ENCODE peak calls at places on chromosomes 3 and 15, in five cellular contexts. M, D, E, S and C are unnamed samples.

GRCh38 chr15:94119923-94120775 is 111.2 kb upstream of the MCTP2 start:
- DNase-seq in M (peak; percentile 73), D (peak; percentile 58), E (no peak), S (peak; percentile 76), C (peak; percentile 71)

GRCh38 chr3:34016925-34017592 is 218.6 kb downstream of the PDCD6IP start:
- DNase-seq in M (peak; percentile 69), D (peak; percentile 30), E (no peak), S (no peak), C (no peak)

GRCh38 chr3:107933450-107933849 is 157.4 kb downstream of the CD47 start:
- DNase-seq in M (no peak), D (no peak), E (no peak), S (no peak), C (no peak)

GRCh38 chr15:99437315-99438221 is 128.2 kb upstream of the MEF2A start:
- DNase-seq in M (no peak), D (no peak), E (peak; percentile 71), S (peak; percentile 38), C (peak; percentile 61)

GRCh38 chr3:21751891-21752290 is 881 bp upstream of the ZNF385D start:
- DNase-seq in M (no peak), D (no peak), E (no peak), S (no peak), C (no peak)

GRCh38 chr3:114212646-114213045 is 24.7 kb downstream of the ZNF80 start:
- DNase-seq in M (no peak), D (no peak), E (no peak), S (no peak), C (no peak)

GRCh38 chr3:72630614-72631344 is 217.5 kb downstream of the SHQ1 start:
- DNase-seq in M (no peak), D (no peak), E (no peak), S (no peak), C (no peak)

GRCh38 chr3:57586778-57587177 is 10.4 kb downstream of the ARF4 start:
- DNase-seq in M (no peak), D (no peak), E (no peak), S (no peak), C (no peak)

GRCh38 chr15:28955160-28955502 is 69.4 kb downstream of the APBA2 start:
- DNase-seq in M (no peak), D (no peak), E (no peak), S (peak; percentile 48), C (no peak)

GRCh38 chr15:71201471-71201870 is 86.2 kb downstream of the THSD4 start:
- DNase-seq in M (no peak), D (no peak), E (no peak), S (no peak), C (no peak)

GRCh38 chr3:127263586-127264231 is 24.1 kb downstream of the PRR20G start:
- DNase-seq in M (no peak), D (no peak), E (no peak), S (no peak), C (peak; percentile 43)

GRCh38 chr15:45458746-45459403 is 63.7 kb downstream of the SLC30A4 start:
- DNase-seq in M (peak; percentile 82), D (peak; percentile 83), E (no peak), S (peak; percentile 93), C (peak; percentile 83)

GRCh38 chr3:21846976-21847375 is 96.0 kb upstream of the ZNF385D start:
- DNase-seq in M (no peak), D (no peak), E (no peak), S (no peak), C (no peak)

GRCh38 chr15:59437777-59438574 is at the start of gene FAM81A:
- DNase-seq in M (peak; percentile 56), D (peak; percentile 20), E (peak; percentile 91), S (peak; percentile 81), C (peak; percentile 72)

GRCh38 chr3:119613872-119614271 is 16.2 kb downstream of the PLA1A start:
- DNase-seq in M (no peak), D (no peak), E (no peak), S (no peak), C (no peak)

GRCh38 chr3:123652346-123652984 is 67.6 kb upstream of the HACD2 start:
- DNase-seq in M (peak; percentile 20), D (no peak), E (peak; percentile 88), S (peak; percentile 85), C (peak; percentile 83)

GRCh38 chr3:146335386-146335785 is 84.5 kb upstream of the PLSCR4 start:
- DNase-seq in M (no peak), D (no peak), E (no peak), S (no peak), C (no peak)

GRCh38 chr3:11059090-11059798 is 66.7 kb downstream of the SLC6A1 start:
- DNase-seq in M (peak; percentile 23), D (no peak), E (no peak), S (peak; percentile 58), C (peak; percentile 64)

GRCh38 chr3:5012398-5012797 is 33.2 kb downstream of the BHLHE40 start:
- DNase-seq in M (no peak), D (no peak), E (no peak), S (no peak), C (no peak)

GRCh38 chr3:11288021-11288491 is 15.9 kb downstream of the ATG7 start:
- DNase-seq in M (no peak), D (no peak), E (no peak), S (no peak), C (no peak)

GRCh38 chr15:84961114-84961452 is 20.6 kb upstream of the PDE8A start:
- DNase-seq in M (no peak), D (no peak), E (no peak), S (no peak), C (no peak)

GRCh38 chr3:171682743-171683142 is 127.5 kb downstream of the PLD1 start:
- DNase-seq in M (no peak), D (no peak), E (no peak), S (no peak), C (no peak)
- H3K27ac ChIP-seq in M (no peak overlapping the region), D (no peak overlapping the region), E (no peak overlapping the region), S (no peak overlapping the region), C (no peak overlapping the region)

GRCh38 chr15:64774556-64775523 is 549 bp downstream of the RBPMS2 start:
- DNase-seq in M (no peak), D (no peak), E (no peak), S (no peak), C (no peak)

GRCh38 chr15:64779024-64779423 is 3.6 kb upstream of the RBPMS2 start:
- DNase-seq in M (no peak), D (no peak), E (no peak), S (no peak), C (no peak)

GRCh38 chr15:64773606-64774555 is 1.5 kb downstream of the RBPMS2 start:
- DNase-seq in M (no peak), D (no peak), E (no peak), S (no peak), C (no peak)

GRCh38 chr15:64775551-64776401 is at the start of gene RBPMS2:
- DNase-seq in M (no peak), D (no peak), E (no peak), S (no peak), C (no peak)

DNA sequence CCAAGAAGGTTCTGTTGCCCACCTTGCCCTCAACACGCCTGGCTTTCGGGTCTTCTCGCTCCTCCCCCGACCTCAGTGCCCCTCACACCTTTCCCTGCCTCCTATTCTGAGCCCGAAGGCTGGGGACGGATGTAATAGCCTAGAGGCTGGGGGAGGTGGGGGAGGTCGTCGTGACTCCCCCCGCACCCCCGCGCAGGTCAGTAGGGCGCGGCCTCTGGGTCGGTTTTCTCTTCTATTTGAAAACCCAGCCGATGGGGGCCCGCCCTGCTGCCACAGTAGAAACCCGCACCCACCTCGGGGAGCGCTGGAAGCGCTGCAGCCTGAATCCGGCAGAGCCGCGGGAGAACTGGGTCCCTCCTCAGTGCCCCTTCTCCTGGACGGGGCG is 1.0 kb upstream of the RBPMS2 start:
- DNase-seq in M (no peak), D (no peak), E (no peak), S (no peak), C (no peak)
- H3K27ac ChIP-seq in M (no peak overlapping the region), D (no peak overlapping the region), E (peak overlapping the region; percentile 91), S (peak overlapping the region; percentile 27), C (peak overlapping the region; percentile 91)

GRCh38 chr15:33048255-33048654 is 146.3 kb downstream of the FMN1 start:
- DNase-seq in M (no peak), D (no peak), E (no peak), S (no peak), C (no peak)

GRCh38 chr15:33045066-33045810 is 149.3 kb downstream of the FMN1 start:
- DNase-seq in M (no peak), D (no peak), E (no peak), S (no peak), C (no peak)

GRCh38 chr15:33043636-33044035 is 150.9 kb downstream of the FMN1 start:
- DNase-seq in M (no peak), D (no peak), E (no peak), S (no peak), C (no peak)

GRCh38 chr15:33047077-33047476 is 147.4 kb downstream of the FMN1 start:
- DNase-seq in M (no peak), D (no peak), E (no peak), S (no peak), C (no peak)

DNA sequence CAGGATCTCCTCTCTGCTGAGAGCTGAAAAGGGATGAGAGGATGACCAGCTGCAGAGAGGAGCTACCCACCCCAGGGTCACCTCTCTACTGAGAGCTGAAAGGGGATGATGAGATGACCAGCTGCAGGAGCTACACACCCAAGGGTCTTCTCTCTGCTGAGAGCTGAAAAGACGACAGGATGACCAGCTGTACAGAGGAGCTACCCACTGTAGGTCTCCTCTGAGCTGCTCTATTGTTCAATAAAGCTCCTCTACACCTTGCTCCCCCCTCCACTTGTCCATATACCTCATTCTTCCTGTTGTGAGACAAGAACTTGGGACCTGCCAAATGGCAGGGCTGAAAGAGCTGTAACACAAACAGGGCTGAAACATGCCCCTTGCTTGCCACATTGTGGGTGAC is 149.9 kb downstream of the FMN1 start:
- DNase-seq in M (no peak), D (no peak), E (no peak), S (no peak), C (no peak)
- H3K27ac ChIP-seq in M (no peak overlapping the region), D (no peak overlapping the region), E (no peak overlapping the region), S (no peak overlapping the region), C (no peak overlapping the region)

GRCh38 chr3:149507491-149508324 is 33.2 kb downstream of the TM4SF4 start:
- DNase-seq in M (no peak), D (no peak), E (no peak), S (no peak), C (no peak)
- H3K27ac ChIP-seq in M (no peak overlapping the region), D (no peak overlapping the region), E (peak overlapping the region; percentile 82), S (no peak overlapping the region), C (no peak overlapping the region)

DNA sequence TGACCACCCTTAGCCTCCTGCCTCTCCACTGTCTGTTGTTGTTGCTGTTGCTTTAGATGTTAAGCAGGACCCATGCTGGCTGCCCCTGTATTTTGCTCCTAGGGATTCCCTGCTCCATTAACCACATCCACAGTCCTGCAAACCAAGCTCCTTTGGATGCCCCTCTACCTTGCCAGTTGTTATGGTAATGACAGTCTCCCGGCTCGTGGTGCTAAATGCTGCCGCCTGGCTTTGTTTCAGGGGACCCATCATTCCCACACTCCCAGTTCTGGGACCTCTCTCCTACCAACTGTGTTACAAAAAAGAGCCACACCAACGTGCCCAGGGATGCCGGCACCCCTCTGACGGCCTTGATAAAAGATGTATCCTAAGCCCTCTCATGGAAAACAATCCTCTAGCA is 15.5 kb upstream of the MCCC1 start:
- DNase-seq in M (no peak), D (no peak), E (no peak), S (no peak), C (no peak)
- H3K27ac ChIP-seq in M (no peak overlapping the region), D (no peak overlapping the region), E (no peak overlapping the region), S (no peak overlapping the region), C (no peak overlapping the region)